ENCODE peak calls at places on chromosome 20, in four cellular contexts. T is psoas muscle, I is fibroblast of pulmonary artery, L is LNCaP clone FGC. D is an unnamed sample.

GRCh38 chr20:39082686-39083085 is 120.5 kb downstream of the DHX35 start:
- DNase-seq in T (no peak), I (no peak), L (no peak), D (no peak)

GRCh38 chr20:37516697-37517370 is 4.2 kb upstream of the NNAT start:
- DNase-seq in T (no peak), I (no peak), L (no peak), D (no peak)

GRCh38 chr20:38139156-38139912 is 25.7 kb downstream of the TGM2 start:
- DNase-seq in T (peak; percentile 31), I (no peak), L (no peak), D (no peak)

GRCh38 chr20:9508240-9508661 is 6.1 kb upstream of the LAMP5 start:
- DNase-seq in T (no peak), I (no peak), L (no peak), D (no peak)

GRCh38 chr20:10547276-10548114 is 112.4 kb downstream of the SLX4IP start:
- DNase-seq in T (no peak), I (no peak), L (no peak), D (no peak)

GRCh38 chr20:11891081-11891826 is 26.4 kb upstream of the BTBD3 start:
- DNase-seq in T (peak; percentile 76), I (peak; percentile 31), L (no peak), D (peak; percentile 40)

GRCh38 chr20:49636447-49636846 is 68.5 kb upstream of the PTGIS start:
- DNase-seq in T (peak; percentile 78), I (no peak), L (no peak), D (no peak)

GRCh38 chr20:59402697-59403096 is 102.3 kb downstream of the EDN3 start:
- DNase-seq in T (no peak), I (no peak), L (no peak), D (no peak)

GRCh38 chr20:13325033-13325432 is 104.0 kb downstream of the ISM1 start:
- DNase-seq in T (no peak), I (peak; percentile 45), L (no peak), D (peak; percentile 51)

GRCh38 chr20:64220891-64221527 is 34.5 kb upstream of the PCMTD2 start:
- DNase-seq in T (no peak), I (no peak), L (no peak), D (no peak)

GRCh38 chr20:4569092-4569491 is 152.6 kb upstream of the PRND start:
- DNase-seq in T (no peak), I (no peak), L (no peak), D (no peak)

GRCh38 chr20:16518068-16518783 is 55.0 kb downstream of the KIF16B start:
- DNase-seq in T (no peak), I (peak; percentile 60), L (peak; percentile 52), D (peak; percentile 65)

GRCh38 chr20:38608188-38608587 is 6.6 kb downstream of the ARHGAP40 start:
- DNase-seq in T (no peak), I (no peak), L (no peak), D (no peak)

GRCh38 chr20:6783752-6784725 is 16.6 kb downstream of the BMP2 start:
- DNase-seq in T (no peak), I (peak; percentile 53), L (no peak), D (no peak)

GRCh38 chr20:64247970-64248841 is 7.3 kb upstream of the PCMTD2 start:
- DNase-seq in T (no peak), I (no peak), L (no peak), D (no peak)

GRCh38 chr20:53914091-53914860 is 156.1 kb downstream of the BCAS1 start:
- DNase-seq in T (no peak), I (peak; percentile 61), L (no peak), D (no peak)

GRCh38 chr20:17871181-17871580 is 97.4 kb downstream of the SNX5 start:
- DNase-seq in T (no peak), I (peak; percentile 49), L (no peak), D (no peak)

GRCh38 chr20:6769953-6770831 is 2.7 kb downstream of the BMP2 start:
- DNase-seq in T (peak; percentile 68), I (peak; percentile 58), L (no peak), D (no peak)

GRCh38 chr20:49400904-49401303 is 81.6 kb downstream of the KCNB1 start:
- DNase-seq in T (no peak), I (peak; percentile 41), L (no peak), D (no peak)

GRCh38 chr20:38990728-38991127 is 28.6 kb downstream of the DHX35 start:
- DNase-seq in T (no peak), I (no peak), L (no peak), D (no peak)

GRCh38 chr20:40869416-40870147 is 159.0 kb upstream of the TOP1 start:
- DNase-seq in T (no peak), I (no peak), L (no peak), D (no peak)

GRCh38 chr20:33079267-33079666 is at the start of gene BPIFB4:
- DNase-seq in T (no peak), I (no peak), L (no peak), D (no peak)

GRCh38 chr20:19765266-19765665 is 7.2 kb downstream of the RIN2 start:
- DNase-seq in T (no peak), I (no peak), L (no peak), D (no peak)

GRCh38 chr20:5688431-5688972 is 61.7 kb upstream of the SHLD1 start:
- DNase-seq in T (no peak), I (peak; percentile 22), L (no peak), D (no peak)

GRCh38 chr20:55174635-55175034 is 699.2 kb downstream of the DOK5 start:
- DNase-seq in T (no peak), I (no peak), L (no peak), D (no peak)

GRCh38 chr20:36745234-36745926 is 510 bp downstream of the NDRG3 start:
- DNase-seq in T (peak; percentile 65), I (no peak), L (no peak), D (peak; percentile 18)

GRCh38 chr20:10231290-10231689 is 12.7 kb downstream of the SNAP25 start:
- DNase-seq in T (no peak), I (no peak), L (no peak), D (no peak)

GRCh38 chr20:20741067-20742045 is 28.9 kb upstream of the RALGAPA2 start:
- DNase-seq in T (no peak), I (no peak), L (peak; percentile 17), D (no peak)

GRCh38 chr20:63534831-63535651 is 2.1 kb downstream of the PTK6 start:
- DNase-seq in T (peak; percentile 55), I (no peak), L (no peak), D (no peak)

GRCh38 chr20:1423625-1424106 is 30.8 kb upstream of the FKBP1A start:
- DNase-seq in T (no peak), I (peak; percentile 79), L (peak; percentile 49), D (peak; percentile 43)
- TF ChIP-seq CTCF in T (no peak), I (no peak), L (no peak), D (no peak)

GRCh38 chr20:34834459-34834893 is 9.0 kb upstream of the NCOA6 start:
- DNase-seq in T (no peak), I (peak; percentile 62), L (no peak), D (peak; percentile 46)
- TF ChIP-seq CTCF in T (peak; percentile 44), I (peak; percentile 31), L (peak; percentile 35), D (peak; percentile 42)

GRCh38 chr20:25468126-25469075 is 60.9 kb downstream of the GINS1 start:
- DNase-seq in T (no peak), I (no peak), L (no peak), D (no peak)

GRCh38 chr20:25469558-25469957 is 62.1 kb downstream of the GINS1 start:
- DNase-seq in T (no peak), I (no peak), L (no peak), D (no peak)

GRCh38 chr20:25467441-25467840 is 60.0 kb downstream of the GINS1 start:
- DNase-seq in T (no peak), I (no peak), L (no peak), D (no peak)

GRCh38 chr20:25471020-25471419 is 63.5 kb downstream of the GINS1 start:
- DNase-seq in T (no peak), I (no peak), L (no peak), D (no peak)

DNA sequence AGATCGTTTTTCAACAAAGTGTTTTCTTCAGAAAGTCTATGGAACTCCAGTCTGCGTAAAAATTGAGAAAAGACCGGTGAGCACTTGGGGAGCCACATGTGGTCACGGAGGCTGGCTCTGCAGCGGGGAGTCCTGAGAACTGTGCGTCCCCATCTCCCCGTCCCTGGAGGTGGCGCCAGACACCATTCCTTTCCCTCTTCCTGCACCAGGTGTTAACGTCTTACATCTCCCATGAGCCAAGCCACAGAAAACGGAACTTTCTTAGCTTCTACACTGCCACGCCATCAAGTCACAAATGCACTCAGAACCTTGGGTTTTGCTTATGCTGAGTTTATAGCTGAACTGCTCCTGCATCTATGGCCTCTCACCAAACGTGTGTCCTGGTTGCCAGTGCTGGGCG is 62.6 kb downstream of the GINS1 start:
- DNase-seq in T (no peak), I (peak; percentile 38), L (no peak), D (peak; percentile 73)
- TF ChIP-seq CTCF in T (no peak), I (peak; percentile 41), L (peak; percentile 73), D (peak; percentile 66)

DNA sequence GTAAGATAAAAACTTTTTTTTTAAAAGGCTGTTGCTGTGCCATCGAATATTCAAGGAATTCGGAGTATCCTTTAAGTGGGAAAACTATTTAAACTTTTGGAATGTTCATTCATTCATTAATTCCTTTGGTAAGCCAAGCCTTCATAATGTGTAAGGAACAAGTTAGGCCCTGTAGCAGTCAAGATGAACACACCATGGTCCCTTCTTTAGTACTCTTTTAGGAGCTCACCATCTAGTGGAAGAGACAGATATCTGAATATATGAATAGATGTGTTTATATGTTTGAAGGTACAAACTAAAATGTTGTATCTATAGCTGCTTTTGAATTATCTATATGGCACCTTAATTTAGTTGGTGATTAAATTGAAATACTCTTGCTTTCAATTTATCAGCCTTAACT is 5.8 kb downstream of the SPO11 start:
- DNase-seq in T (no peak), I (no peak), L (no peak), D (peak; percentile 26)
- TF ChIP-seq CTCF in T (no peak), I (no peak), L (peak; percentile 11), D (no peak)

GRCh38 chr20:47284373-47284772 is 72.1 kb downstream of the ZMYND8 start:
- DNase-seq in T (no peak), I (no peak), L (no peak), D (no peak)

GRCh38 chr20:47286681-47287080 is 69.8 kb downstream of the ZMYND8 start:
- DNase-seq in T (no peak), I (no peak), L (no peak), D (no peak)

GRCh38 chr20:47283411-47283810 is 73.1 kb downstream of the ZMYND8 start:
- DNase-seq in T (no peak), I (no peak), L (no peak), D (no peak)

GRCh38 chr20:47282864-47283263 is 73.6 kb downstream of the ZMYND8 start:
- DNase-seq in T (no peak), I (no peak), L (no peak), D (no peak)

DNA sequence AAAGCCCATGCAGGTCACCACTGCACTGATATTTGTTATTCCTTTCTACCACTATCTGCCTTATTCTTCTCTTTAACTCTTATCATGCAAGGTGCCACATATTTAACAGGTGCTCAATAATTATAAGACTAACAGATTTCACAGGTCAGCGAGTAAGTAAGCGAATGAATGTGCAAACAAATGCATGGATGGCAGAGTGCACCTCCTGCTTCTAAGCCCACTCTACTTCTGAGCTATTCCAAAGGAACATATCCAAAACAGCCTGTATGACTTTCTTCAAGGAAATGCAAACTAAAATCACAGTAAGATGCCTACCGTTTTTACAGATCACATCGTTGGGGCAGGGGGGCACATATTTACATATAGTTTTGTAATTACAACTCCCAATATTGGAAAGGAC is 71.3 kb downstream of the ZMYND8 start:
- DNase-seq in T (no peak), I (no peak), L (no peak), D (no peak)
- TF ChIP-seq CTCF in T (no peak), I (no peak), L (no peak), D (no peak)

D was measured in MCF 10A.